ENCODE peak calls at places on chromosomes 2 and 18, in seven cellular contexts. L, Y, H, V, X, Z and C are unnamed samples.

GRCh38 chr2:53969285-53970094 is 1.3 kb downstream of the PSME4 start:
- DNase-seq in L (no peak), Y (no peak), H (peak), V (no peak), X (peak), Z (peak), C (no peak)

GRCh38 chr2:142299021-142299420 is 168.2 kb upstream of the LRP1B start:
- DNase-seq in L (no peak), Y (no peak), H (no peak), V (no peak), X (no peak), Z (no peak), C (no peak)

GRCh38 chr18:73684651-73685050 is 463.0 kb downstream of the FBXO15 start:
- DNase-seq in L (no peak), Y (no peak), H (no peak), V (no peak), X (no peak), Z (no peak), C (no peak)

GRCh38 chr2:9262671-9263171 is 56.1 kb downstream of the ASAP2 start:
- DNase-seq in L (no peak), Y (peak), H (peak), V (no peak), X (no peak), Z (no peak), C (no peak)

GRCh38 chr2:68357608-68358337 is 7.3 kb upstream of the PLEK start:
- DNase-seq in L (peak), Y (no peak), H (peak), V (peak), X (peak), Z (peak), C (no peak)

GRCh38 chr2:46977899-46978298 is 62.3 kb upstream of the MCFD2 start:
- DNase-seq in L (no peak), Y (no peak), H (no peak), V (peak), X (no peak), Z (no peak), C (no peak)

GRCh38 chr2:45823723-45824206 is 172.3 kb downstream of the PRKCE start:
- DNase-seq in L (no peak), Y (peak), H (peak), V (peak), X (no peak), Z (no peak), C (peak)

GRCh38 chr2:190535119-190535439 is 557 bp upstream of the NEMP2 start:
- DNase-seq in L (no peak), Y (no peak), H (peak), V (no peak), X (no peak), Z (no peak), C (no peak)

GRCh38 chr2:222451270-222451674 is 26.9 kb downstream of the SGPP2 start:
- DNase-seq in L (no peak), Y (no peak), H (no peak), V (no peak), X (no peak), Z (no peak), C (no peak)

GRCh38 chr2:55986700-55987440 is 63.3 kb upstream of the EFEMP1 start:
- DNase-seq in L (no peak), Y (no peak), H (peak), V (no peak), X (no peak), Z (no peak), C (no peak)

GRCh38 chr18:31740180-31740579 is 20.5 kb downstream of the SLC25A52 start:
- DNase-seq in L (peak), Y (no peak), H (no peak), V (no peak), X (no peak), Z (no peak), C (peak)

GRCh38 chr2:224901121-224901676 is 141.1 kb downstream of the DOCK10 start:
- DNase-seq in L (no peak), Y (no peak), H (no peak), V (no peak), X (no peak), Z (no peak), C (no peak)

GRCh38 chr18:3217930-3218647 is 1.7 kb downstream of the MYOM1 start:
- DNase-seq in L (peak), Y (no peak), H (no peak), V (peak), X (peak), Z (peak), C (peak)
- TF ChIP-seq POLR2AphosphoS5 in L (no peak), Y (no peak), H (no peak), V (peak), X (no peak), Z (peak), C (peak)

GRCh38 chr2:65053199-65053598 is 3.0 kb upstream of the CEP68 start:
- DNase-seq in L (no peak), Y (no peak), H (no peak), V (peak), X (no peak), Z (no peak), C (no peak)
- H3K4me3 ChIP-seq in L (no peak), Y (no peak), H (no peak), V (no peak), X (no peak), Z (no peak), C (no peak)

DNA sequence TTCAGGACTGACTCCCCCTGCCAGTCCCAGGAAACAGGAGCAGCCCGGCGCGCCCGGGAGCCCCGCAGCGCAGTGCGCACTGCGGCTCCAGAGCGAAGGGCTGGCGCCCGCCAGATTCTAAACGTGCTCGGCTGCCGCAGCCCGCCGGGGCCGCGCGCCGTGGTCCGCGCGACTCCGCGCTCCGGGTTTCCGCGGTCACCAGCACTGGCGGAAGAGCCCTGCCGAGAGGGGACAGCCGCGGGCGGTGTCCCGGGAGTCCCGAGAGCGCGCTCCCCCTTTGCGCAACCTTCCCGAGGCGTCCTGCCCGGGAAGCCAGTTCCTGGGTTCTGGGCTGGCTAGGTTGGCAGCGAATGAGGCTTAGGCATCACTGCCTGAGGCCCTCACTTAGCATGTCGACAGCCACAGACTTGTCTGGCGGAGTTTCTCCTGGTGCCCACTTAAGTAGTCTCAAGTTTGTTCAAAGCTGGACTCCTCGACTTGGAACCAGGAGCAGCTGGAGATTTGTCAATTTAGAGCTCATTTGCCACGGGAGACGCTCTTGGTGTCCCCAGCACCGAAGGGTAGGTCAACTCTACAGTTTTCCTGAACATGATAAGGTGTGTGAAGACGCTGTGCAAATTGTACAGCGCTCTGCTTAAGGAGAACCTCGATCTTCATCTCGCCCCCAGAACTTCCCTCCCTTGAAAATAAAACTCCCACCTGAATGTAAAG is 1.5 kb upstream of the VSNL1 start:
- DNase-seq in L (peak), Y (no peak), H (peak), V (peak), X (peak), Z (peak), C (peak)
- TF ChIP-seq POLR2AphosphoS5 in L (peak), Y (no peak), H (no peak), V (peak), X (no peak), Z (peak), C (peak)

DNA sequence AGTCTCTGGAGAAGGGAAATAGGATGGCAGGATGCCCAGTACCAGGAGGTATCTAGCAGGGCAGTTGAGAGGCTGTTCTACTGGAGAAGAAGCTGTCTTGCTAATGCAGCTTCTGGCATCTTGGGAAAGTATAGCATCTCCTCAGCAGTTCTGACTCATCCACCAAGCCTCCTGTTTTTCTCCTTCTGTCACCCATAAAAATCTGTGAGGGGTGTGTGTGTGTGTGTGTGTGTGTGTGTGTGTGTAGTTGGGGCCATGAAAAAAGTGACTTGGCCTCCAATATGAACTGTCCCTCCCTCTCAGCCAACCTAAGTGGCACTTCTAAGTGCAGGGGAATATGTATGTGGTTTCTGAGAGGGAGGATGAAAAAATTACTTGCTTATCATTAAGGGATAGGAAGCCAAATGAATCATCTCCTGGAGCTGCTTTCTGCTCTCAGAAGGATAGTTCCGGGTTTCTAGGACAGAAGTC is 83.9 kb downstream of the CBLN2 start:
- DNase-seq in L (no peak), Y (no peak), H (peak), V (no peak), X (no peak), Z (no peak), C (no peak)
- H3K4me3 ChIP-seq in L (no peak), Y (no peak), H (no peak), V (no peak), X (no peak), Z (no peak), C (no peak)

DNA sequence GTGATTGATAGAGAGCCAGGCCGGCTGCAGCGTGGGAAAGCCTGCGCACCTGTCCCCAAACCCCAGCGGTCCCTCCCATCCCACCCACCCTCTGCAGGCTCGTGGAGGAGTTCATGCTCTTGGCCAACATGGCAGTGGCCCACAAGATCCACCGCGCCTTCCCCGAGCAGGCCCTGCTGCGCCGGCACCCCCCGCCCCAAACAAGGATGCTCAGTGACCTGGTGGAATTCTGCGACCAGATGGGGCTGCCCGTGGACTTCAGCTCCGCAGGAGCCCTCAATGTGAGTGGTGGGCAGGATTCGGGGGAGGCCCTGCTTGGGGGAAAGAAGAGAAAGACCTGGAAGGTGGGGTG is 48.9 kb upstream of the ALPP start:
- DNase-seq in L (no peak), Y (no peak), H (no peak), V (no peak), X (no peak), Z (no peak), C (no peak)
- TF ChIP-seq POLR2AphosphoS5 in L (no peak), Y (no peak), H (no peak), V (no peak), X (no peak), Z (no peak), C (no peak)

DNA sequence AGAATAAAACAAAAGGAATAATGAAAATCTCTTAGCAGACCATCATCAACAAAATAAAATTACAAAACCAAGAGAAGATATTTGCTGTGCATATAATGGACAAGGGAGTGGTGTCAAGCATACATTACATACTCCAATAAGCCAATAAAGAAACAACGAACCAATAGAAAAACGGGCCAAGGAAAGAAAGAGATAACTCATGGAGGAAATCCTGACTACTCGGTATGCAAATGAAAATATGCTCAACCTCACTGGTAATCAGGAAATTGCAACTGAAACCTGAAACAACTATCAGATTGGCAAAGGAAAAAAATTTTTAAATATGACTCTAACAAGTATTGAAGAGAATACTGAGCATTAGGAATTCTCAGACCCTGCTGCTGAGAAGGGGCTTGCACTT is 84.7 kb downstream of the BCL2 start:
- DNase-seq in L (no peak), Y (no peak), H (peak), V (no peak), X (no peak), Z (no peak), C (no peak)
- H3K4me3 ChIP-seq in L (no peak), Y (no peak), H (no peak), V (no peak), X (no peak), Z (no peak), C (no peak)